ENCODE peak calls at places on chromosomes 12 and 14, in eight cellular contexts. N is left ventricle myocardium inferior, E is choroid plexus epithelial cell, B is DND-41, V is astrocyte, M is HCT116, F is ovary, D is ascending aorta. K is an unnamed sample.

GRCh38 chr12:104248444-104248843 is 32.9 kb downstream of the TXNRD1 start:
- DNase-seq in N (no peak), E (no peak), B (no peak), V (no peak), M (no peak), F (no peak), D (no peak), K (no peak)

GRCh38 chr12:124370851-124371250 is 76.0 kb downstream of the RFLNA start:
- DNase-seq in N (no peak), E (no peak), B (no peak), V (no peak), M (no peak), F (no peak), D (no peak), K (no peak)

GRCh38 chr12:1289371-1290155 is 298.5 kb downstream of the ERC1 start:
- DNase-seq in N (no peak), E (peak), B (no peak), V (no peak), M (no peak), F (no peak), D (no peak), K (no peak)

GRCh38 chr14:58100735-58101368 is 51.2 kb downstream of the ARMH4 start:
- DNase-seq in N (no peak), E (peak), B (no peak), V (peak), M (no peak), F (no peak), D (no peak), K (no peak)

GRCh38 chr14:65184032-65184764 is 81.9 kb upstream of the MAX start:
- DNase-seq in N (no peak), E (peak), B (no peak), V (peak), M (no peak), F (no peak), D (no peak), K (no peak)

GRCh38 chr14:92516344-92516965 is 2.9 kb downstream of the RIN3 start:
- DNase-seq in N (no peak), E (no peak), B (no peak), V (no peak), M (no peak), F (no peak), D (no peak), K (no peak)

GRCh38 chr12:10701226-10701681 is 21.9 kb downstream of the YBX3 start:
- DNase-seq in N (no peak), E (no peak), B (no peak), V (no peak), M (no peak), F (no peak), D (no peak), K (peak)

GRCh38 chr12:2027379-2027778 is 23.1 kb upstream of the DCP1B start:
- DNase-seq in N (no peak), E (peak), B (no peak), V (peak), M (no peak), F (no peak), D (no peak), K (no peak)

GRCh38 chr14:89243765-89244164 is 173.3 kb downstream of the FOXN3 start:
- DNase-seq in N (no peak), E (no peak), B (no peak), V (no peak), M (no peak), F (no peak), D (no peak), K (no peak)

GRCh38 chr14:91376547-91377477 is 40.8 kb downstream of the CCDC88C start:
- DNase-seq in N (no peak), E (no peak), B (no peak), V (no peak), M (no peak), F (no peak), D (no peak), K (no peak)

GRCh38 chr14:77574446-77575125 is 41.9 kb downstream of the SPTLC2 start:
- DNase-seq in N (no peak), E (peak), B (no peak), V (peak), M (no peak), F (no peak), D (no peak), K (no peak)

GRCh38 chr12:92656911-92657310 is 45.9 kb upstream of the PLEKHG7 start:
- DNase-seq in N (no peak), E (no peak), B (no peak), V (no peak), M (no peak), F (no peak), D (no peak), K (no peak)

GRCh38 chr12:113896194-113896593 is 69.9 kb downstream of the RBM19 start:
- DNase-seq in N (no peak), E (no peak), B (no peak), V (no peak), M (no peak), F (no peak), D (no peak), K (no peak)

GRCh38 chr12:96457191-96457930 is 32.0 kb upstream of the CFAP54 start:
- DNase-seq in N (no peak), E (no peak), B (no peak), V (no peak), M (peak), F (no peak), D (no peak), K (no peak)

GRCh38 chr14:39322807-39323206 is 89.1 kb downstream of the MIA2 start:
- DNase-seq in N (no peak), E (peak), B (no peak), V (peak), M (no peak), F (no peak), D (no peak), K (no peak)

DNA sequence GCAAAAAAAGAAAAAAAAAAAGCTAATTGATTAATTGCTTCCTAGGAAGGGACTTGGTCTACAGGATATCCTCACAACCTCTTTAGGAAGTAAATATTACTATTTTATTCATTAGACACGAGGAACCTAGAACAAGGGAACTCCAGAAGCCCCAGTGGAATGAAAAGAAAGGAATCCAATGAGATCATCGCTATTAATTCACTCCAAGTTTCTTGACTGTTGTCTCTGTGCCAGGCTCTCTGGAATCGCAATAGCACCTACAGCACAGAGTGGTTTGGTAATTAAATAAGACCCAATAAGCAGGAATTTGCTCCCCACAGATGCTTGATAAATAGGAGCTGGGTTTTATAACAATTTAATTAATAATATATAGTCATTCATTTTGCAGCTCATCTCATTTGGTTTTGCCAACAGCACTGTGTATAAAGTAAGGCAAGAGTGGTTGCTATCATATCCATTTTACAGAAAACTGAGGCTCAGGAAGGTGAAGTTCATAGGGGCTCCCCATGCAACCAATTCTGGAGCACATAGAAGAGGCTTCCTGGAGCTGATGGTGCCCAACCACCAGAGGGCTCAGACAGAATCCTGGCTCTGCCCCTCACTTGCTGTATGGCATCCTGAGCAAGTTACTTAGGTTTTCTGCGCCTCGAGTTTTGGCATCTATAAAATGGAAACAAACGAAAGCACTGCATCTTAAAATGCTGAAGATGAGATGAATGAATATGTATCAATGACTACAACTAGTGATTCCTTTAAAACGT is 420.2 kb downstream of the MED13L start:
- DNase-seq in N (no peak), E (no peak), B (no peak), V (no peak), M (no peak), F (no peak), D (no peak), K (no peak)
- TF ChIP-seq CTCF in N (peak), E (no peak), B (no peak), V (no peak), M (peak), F (no peak), D (no peak), K (no peak)

GRCh38 chr14:67582061-67582460 is 18.0 kb downstream of the PIGH start:
- DNase-seq in N (no peak), E (no peak), B (no peak), V (no peak), M (no peak), F (no peak), D (no peak), K (no peak)
- TF ChIP-seq CTCF in N (no peak), E (no peak), B (peak), V (no peak), M (no peak), F (no peak), D (no peak), K (no peak)

GRCh38 chr12:52405922-52406385 is at the start of gene KRT82:
- DNase-seq in N (no peak), E (no peak), B (no peak), V (no peak), M (no peak), F (no peak), D (no peak), K (no peak)

GRCh38 chr12:52411806-52412205 is 5.7 kb upstream of the KRT82 start:
- DNase-seq in N (no peak), E (no peak), B (no peak), V (no peak), M (no peak), F (no peak), D (no peak), K (no peak)

GRCh38 chr12:52403561-52403960 is 2.6 kb downstream of the KRT82 start:
- DNase-seq in N (no peak), E (no peak), B (no peak), V (no peak), M (no peak), F (no peak), D (no peak), K (no peak)

GRCh38 chr12:52404951-52405350 is 1.2 kb downstream of the KRT82 start:
- DNase-seq in N (no peak), E (no peak), B (no peak), V (no peak), M (no peak), F (no peak), D (no peak), K (no peak)

GRCh38 chr12:52407918-52408317 is 1.8 kb upstream of the KRT82 start:
- DNase-seq in N (no peak), E (no peak), B (no peak), V (no peak), M (no peak), F (no peak), D (no peak), K (no peak)
- TF ChIP-seq CTCF in N (no peak), E (peak), B (no peak), V (no peak), M (peak), F (no peak), D (no peak), K (no peak)

GRCh38 chr14:64026600-64026999 is 173.8 kb downstream of the SYNE2 start:
- DNase-seq in N (no peak), E (no peak), B (no peak), V (no peak), M (no peak), F (no peak), D (no peak), K (no peak)
- TF ChIP-seq CTCF in N (no peak), E (no peak), B (no peak), V (no peak), M (no peak), F (no peak), D (no peak), K (no peak)

DNA sequence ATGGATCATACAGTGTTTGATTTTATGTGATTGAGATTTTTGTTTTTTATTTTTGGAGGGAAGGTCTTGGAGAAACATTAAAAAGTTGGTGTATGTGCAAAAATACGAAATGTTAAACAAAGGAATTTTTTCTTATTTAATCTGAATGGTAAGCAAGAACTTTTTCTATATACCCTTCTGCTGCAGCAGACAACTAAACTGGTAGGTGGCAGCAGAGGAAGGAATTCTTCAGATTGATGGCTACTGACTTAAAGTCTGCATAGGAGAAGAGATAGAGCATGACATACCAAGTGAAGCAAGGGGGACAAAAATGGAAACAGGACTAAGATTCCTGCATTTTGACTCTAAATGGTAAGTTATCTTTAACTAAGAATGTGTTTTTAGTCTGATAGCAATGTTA is 42.0 kb upstream of the A2ML1 start:
- DNase-seq in N (no peak), E (peak), B (no peak), V (peak), M (peak), F (no peak), D (no peak), K (peak)
- TF ChIP-seq CTCF in N (peak), E (peak), B (peak), V (peak), M (peak), F (no peak), D (no peak), K (peak)

K was measured in activated CD8-positive, alpha-beta T cell treated with anti-CD3 and anti-CD28 coated beads for 36 hours.